ENCODE peak calls at places on chromosomes 6 and 20, in six cellular contexts. Y is ovary, Q is endothelial cell of umbilical vein, T is A549, K is spleen, D is suprapubic skin. B is an unnamed sample.

GRCh38 chr6:87473419-87473903 is 687 bp downstream of the SLC35A1 start:
- DNase-seq in Y (peak; percentile 48), Q (no peak), T (peak; percentile 9), K (no peak), D (no peak), B (no peak)

GRCh38 chr6:26328265-26328844 is 36.6 kb upstream of the BTN3A2 start:
- DNase-seq in Y (no peak), Q (no peak), T (peak; percentile 73), K (no peak), D (no peak), B (no peak)

GRCh38 chr6:42007753-42008528 is 42.4 kb upstream of the TAF8 start:
- DNase-seq in Y (no peak), Q (no peak), T (no peak), K (peak; percentile 88), D (no peak), B (no peak)

GRCh38 chr20:51801220-51801991 is 915 bp downstream of the SALL4 start:
- DNase-seq in Y (no peak), Q (no peak), T (peak; percentile 42), K (no peak), D (no peak), B (no peak)

GRCh38 chr6:98579089-98579488 is 255.3 kb upstream of the POU3F2 start:
- DNase-seq in Y (no peak), Q (no peak), T (no peak), K (no peak), D (no peak), B (no peak)

GRCh38 chr6:126723541-126724170 is 383.7 kb downstream of the CENPW start:
- DNase-seq in Y (no peak), Q (peak; percentile 18), T (no peak), K (no peak), D (no peak), B (no peak)

GRCh38 chr6:27280064-27280539 is 32.0 kb downstream of the POM121L2 start:
- DNase-seq in Y (no peak), Q (peak; percentile 39), T (peak; percentile 72), K (no peak), D (no peak), B (no peak)

GRCh38 chr6:98014791-98015201 is 731.8 kb upstream of the MMS22L start:
- DNase-seq in Y (no peak), Q (no peak), T (no peak), K (no peak), D (no peak), B (no peak)

GRCh38 chr6:100944644-100945043 is 63.5 kb upstream of the ASCC3 start:
- DNase-seq in Y (no peak), Q (no peak), T (no peak), K (no peak), D (no peak), B (no peak)

GRCh38 chr6:117487831-117488230 is 5.4 kb downstream of the DCBLD1 start:
- DNase-seq in Y (no peak), Q (no peak), T (no peak), K (no peak), D (no peak), B (no peak)

GRCh38 chr20:45016089-45016641 is 49.9 kb downstream of the STK4 start:
- DNase-seq in Y (no peak), Q (no peak), T (no peak), K (no peak), D (no peak), B (no peak)

GRCh38 chr6:126312013-126312665 is 27.8 kb upstream of the CENPW start:
- DNase-seq in Y (no peak), Q (peak; percentile 27), T (peak; percentile 15), K (no peak), D (no peak), B (no peak)

GRCh38 chr6:158773581-158774449 is 45.4 kb downstream of the EZR start:
- DNase-seq in Y (no peak), Q (no peak), T (no peak), K (no peak), D (no peak), B (no peak)

GRCh38 chr6:42249279-42249678 is 31.6 kb upstream of the MRPS10 start:
- DNase-seq in Y (no peak), Q (no peak), T (no peak), K (no peak), D (no peak), B (peak; percentile 25)

GRCh38 chr6:170110201-170111140 is 180.4 kb downstream of the DLL1 start:
- DNase-seq in Y (peak; percentile 5), Q (no peak), T (no peak), K (peak; percentile 67), D (peak; percentile 70), B (peak; percentile 4)

GRCh38 chr6:36131517-36132220 is 1.4 kb downstream of the MAPK13 start:
- DNase-seq in Y (peak; percentile 74), Q (peak; percentile 99), T (no peak), K (peak; percentile 86), D (no peak), B (no peak)

GRCh38 chr6:167762259-167762962 is 64.3 kb upstream of the AFDN start:
- DNase-seq in Y (no peak), Q (no peak), T (no peak), K (no peak), D (peak; percentile 37), B (no peak)

GRCh38 chr20:49400410-49400809 is 82.1 kb downstream of the KCNB1 start:
- DNase-seq in Y (peak; percentile 53), Q (no peak), T (no peak), K (no peak), D (no peak), B (no peak)

GRCh38 chr6:159646731-159647130 is 46.3 kb downstream of the SOD2 start:
- DNase-seq in Y (no peak), Q (no peak), T (no peak), K (no peak), D (no peak), B (no peak)

GRCh38 chr6:53358440-53359087 is 9.8 kb upstream of the ELOVL5 start:
- DNase-seq in Y (peak; percentile 24), Q (no peak), T (no peak), K (peak; percentile 87), D (no peak), B (no peak)

GRCh38 chr20:5353624-5354496 is 37.1 kb upstream of the PROKR2 start:
- DNase-seq in Y (no peak), Q (peak; percentile 88), T (peak; percentile 55), K (no peak), D (no peak), B (no peak)

GRCh38 chr20:37941332-37941731 is 38.4 kb downstream of the VSTM2L start:
- DNase-seq in Y (no peak), Q (peak; percentile 6), T (peak; percentile 32), K (no peak), D (peak; percentile 63), B (no peak)

GRCh38 chr6:125099211-125100017 is 54.2 kb upstream of the TPD52L1 start:
- DNase-seq in Y (peak; percentile 44), Q (peak; percentile 60), T (peak; percentile 85), K (peak; percentile 84), D (no peak), B (peak; percentile 34)

GRCh38 chr6:118284736-118285360 is 263.2 kb upstream of the PLN start:
- DNase-seq in Y (no peak), Q (peak; percentile 35), T (no peak), K (no peak), D (no peak), B (no peak)

GRCh38 chr6:20811112-20811746 is 277.0 kb downstream of the CDKAL1 start:
- DNase-seq in Y (no peak), Q (peak; percentile 95), T (peak; percentile 91), K (no peak), D (no peak), B (no peak)

GRCh38 chr20:34638532-34638931 is 38.4 kb downstream of the PIGU start:
- DNase-seq in Y (no peak), Q (no peak), T (no peak), K (no peak), D (no peak), B (no peak)

GRCh38 chr20:58692579-58693225 is at the start of gene NPEPL1:
- DNase-seq in Y (peak; percentile 71), Q (peak; percentile 45), T (peak; percentile 78), K (peak; percentile 95), D (peak; percentile 76), B (no peak)

GRCh38 chr6:49462927-49463611 is at the start of the genes CENPQ and MMUT:
- DNase-seq in Y (peak; percentile 95), Q (peak; percentile 94), T (peak; percentile 91), K (peak; percentile 96), D (peak; percentile 95), B (peak; percentile 91)
- TF ChIP-seq POLR2A in Y (peak; percentile 89), Q (peak; percentile 72), T (peak; percentile 32), K (no peak), D (peak; percentile 50), B (peak; percentile 80)

GRCh38 chr6:128518531-128519131 is 1.8 kb downstream of the PTPRK start:
- DNase-seq in Y (no peak), Q (peak; percentile 64), T (no peak), K (no peak), D (no peak), B (no peak)

GRCh38 chr6:128515550-128516513 is 4.6 kb downstream of the PTPRK start:
- DNase-seq in Y (no peak), Q (peak; percentile 88), T (no peak), K (no peak), D (no peak), B (no peak)

GRCh38 chr6:128513878-128514277 is 6.5 kb downstream of the PTPRK start:
- DNase-seq in Y (no peak), Q (no peak), T (no peak), K (no peak), D (no peak), B (no peak)

GRCh38 chr6:128517124-128517523 is 3.3 kb downstream of the PTPRK start:
- DNase-seq in Y (no peak), Q (no peak), T (no peak), K (no peak), D (no peak), B (no peak)

GRCh38 chr6:128516514-128516898 is 3.9 kb downstream of the PTPRK start:
- DNase-seq in Y (no peak), Q (peak; percentile 69), T (peak; percentile 52), K (no peak), D (no peak), B (no peak)
- H3K4me1 ChIP-seq in Y (peaks cover 2% of the 10 kb centered on the region), Q (peaks cover 57% of the 10 kb centered on the region), T (peaks cover 67% of the 10 kb centered on the region), K (no peaks in the 10 kb centered on the region), D (peaks cover 40% of the 10 kb centered on the region), B (peaks cover 27% of the 10 kb centered on the region)

GRCh38 chr6:33770116-33770832 is 18.7 kb downstream of the LEMD2 start:
- DNase-seq in Y (no peak), Q (peak; percentile 21), T (no peak), K (no peak), D (no peak), B (no peak)
- TF ChIP-seq POLR2A in Y (no peak), Q (peak; percentile 21), T (no peak), K (no peak), D (no peak), B (no peak)

GRCh38 chr6:3336066-3336786 is 77.5 kb downstream of the PSMG4 start:
- DNase-seq in Y (no peak), Q (no peak), T (no peak), K (no peak), D (no peak), B (no peak)
- H3K4me1 ChIP-seq in Y (peaks cover 3% of the 10 kb centered on the region), Q (peaks cover 8% of the 10 kb centered on the region), T (peaks cover 21% of the 10 kb centered on the region), K (peaks cover 5% of the 10 kb centered on the region), D (peaks cover 11% of the 10 kb centered on the region), B (peaks cover 50% of the 10 kb centered on the region)

GRCh38 chr6:139373928-139374356 is 506 bp downstream of the CITED2 start:
- DNase-seq in Y (no peak), Q (no peak), T (no peak), K (no peak), D (no peak), B (no peak)
- TF ChIP-seq POLR2A in Y (no peak), Q (no peak), T (no peak), K (no peak), D (no peak), B (no peak)

B was measured in gastrocnemius medialis.